ENCODE peak calls at places on chromosomes 13 and 19, in four cellular contexts. H is bronchial epithelial cell, J is AG04450, A is AG09309. Y is an unnamed sample.

GRCh38 chr13:22128413-22129198 is 457.7 kb downstream of the FGF9 start:
- DNase-seq in H (no peak), J (no peak), A (no peak), Y (no peak)

GRCh38 chr19:41646589-41647204 is 19.8 kb upstream of the CEACAM4 start:
- DNase-seq in H (no peak), J (no peak), A (no peak), Y (no peak)

GRCh38 chr13:47903836-47904235 is 97.2 kb downstream of the SUCLA2 start:
- DNase-seq in H (peak; percentile 16), J (no peak), A (peak; percentile 56), Y (peak; percentile 63)

GRCh38 chr19:43699506-43700367 is 16.1 kb upstream of the IRGC start:
- DNase-seq in H (peak; percentile 6), J (no peak), A (no peak), Y (peak; percentile 54)

GRCh38 chr19:16885166-16885565 is 3.6 kb upstream of the F2RL3 start:
- DNase-seq in H (no peak), J (no peak), A (no peak), Y (no peak)

GRCh38 chr13:98961204-98962105 is 16.4 kb downstream of the DOCK9 start:
- DNase-seq in H (peak; percentile 47), J (no peak), A (no peak), Y (no peak)

GRCh38 chr19:21566073-21566472 is 60.7 kb downstream of the ZNF429 start:
- DNase-seq in H (peak; percentile 44), J (no peak), A (no peak), Y (no peak)

GRCh38 chr19:55614711-55615552 is 9.4 kb downstream of the ZNF784 start:
- DNase-seq in H (no peak), J (no peak), A (no peak), Y (no peak)

GRCh38 chr19:45160870-45161714 is at the start of gene NKPD1:
- DNase-seq in H (peak; percentile 34), J (no peak), A (no peak), Y (peak; percentile 31)

GRCh38 chr13:31209172-31209818 is 9.5 kb downstream of the B3GLCT start:
- DNase-seq in H (no peak), J (no peak), A (no peak), Y (peak; percentile 44)

DNA sequence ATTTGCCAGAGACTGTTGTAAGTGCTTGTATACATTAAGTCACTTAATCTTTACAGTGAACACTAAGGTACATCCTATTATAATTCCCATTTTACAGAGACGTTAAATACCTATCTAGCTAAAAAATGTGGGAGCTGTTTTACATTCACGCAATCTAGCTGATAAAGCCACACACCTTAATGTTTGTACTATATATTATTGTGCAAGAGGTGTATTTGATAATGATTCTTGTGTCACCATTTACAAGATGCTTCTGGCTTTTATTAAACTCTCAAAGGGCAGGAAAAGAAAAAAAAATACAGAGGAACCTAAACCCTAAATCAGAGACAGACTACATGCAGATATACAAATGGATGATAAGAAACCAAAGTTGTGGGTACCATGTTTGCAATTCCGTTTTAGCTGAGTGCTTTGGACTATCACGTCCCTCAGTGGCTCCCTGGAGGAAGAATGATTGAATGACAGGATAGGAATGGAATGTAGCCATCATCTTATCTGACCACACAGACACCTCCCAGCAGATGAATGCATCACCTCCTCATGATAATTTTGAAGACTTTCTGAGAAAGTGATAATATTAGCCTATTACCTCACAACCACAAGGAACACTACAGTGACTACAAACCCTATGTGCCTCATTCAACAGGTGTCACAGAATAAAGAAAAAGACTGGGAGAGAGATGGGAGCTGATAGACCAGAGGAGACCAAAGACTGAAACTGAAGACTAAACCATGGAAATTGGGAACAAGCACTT is 230.5 kb upstream of the SERP2 start:
- DNase-seq in H (peak; percentile 97), J (no peak), A (no peak), Y (peak; percentile 30)
- H3K4me3 ChIP-seq in H (peak overlapping the region; percentile 59), J (no peak overlapping the region), A (no peak overlapping the region), Y (no peak overlapping the region)

GRCh38 chr13:61286148-61286745 is 129.4 kb downstream of the PCDH20 start:
- DNase-seq in H (peak; percentile 38), J (no peak), A (no peak), Y (no peak)
- TF ChIP-seq CTCF in H (peak; percentile 15), J (no peak), A (no peak), Y (no peak)

GRCh38 chr19:10136936-10137335 is 17.2 kb upstream of the EIF3G start:
- DNase-seq in H (no peak), J (no peak), A (no peak), Y (no peak)
- H3K4me3 ChIP-seq in H (no peak overlapping the region), J (no peak overlapping the region), A (no peak overlapping the region), Y (no peak overlapping the region)

DNA sequence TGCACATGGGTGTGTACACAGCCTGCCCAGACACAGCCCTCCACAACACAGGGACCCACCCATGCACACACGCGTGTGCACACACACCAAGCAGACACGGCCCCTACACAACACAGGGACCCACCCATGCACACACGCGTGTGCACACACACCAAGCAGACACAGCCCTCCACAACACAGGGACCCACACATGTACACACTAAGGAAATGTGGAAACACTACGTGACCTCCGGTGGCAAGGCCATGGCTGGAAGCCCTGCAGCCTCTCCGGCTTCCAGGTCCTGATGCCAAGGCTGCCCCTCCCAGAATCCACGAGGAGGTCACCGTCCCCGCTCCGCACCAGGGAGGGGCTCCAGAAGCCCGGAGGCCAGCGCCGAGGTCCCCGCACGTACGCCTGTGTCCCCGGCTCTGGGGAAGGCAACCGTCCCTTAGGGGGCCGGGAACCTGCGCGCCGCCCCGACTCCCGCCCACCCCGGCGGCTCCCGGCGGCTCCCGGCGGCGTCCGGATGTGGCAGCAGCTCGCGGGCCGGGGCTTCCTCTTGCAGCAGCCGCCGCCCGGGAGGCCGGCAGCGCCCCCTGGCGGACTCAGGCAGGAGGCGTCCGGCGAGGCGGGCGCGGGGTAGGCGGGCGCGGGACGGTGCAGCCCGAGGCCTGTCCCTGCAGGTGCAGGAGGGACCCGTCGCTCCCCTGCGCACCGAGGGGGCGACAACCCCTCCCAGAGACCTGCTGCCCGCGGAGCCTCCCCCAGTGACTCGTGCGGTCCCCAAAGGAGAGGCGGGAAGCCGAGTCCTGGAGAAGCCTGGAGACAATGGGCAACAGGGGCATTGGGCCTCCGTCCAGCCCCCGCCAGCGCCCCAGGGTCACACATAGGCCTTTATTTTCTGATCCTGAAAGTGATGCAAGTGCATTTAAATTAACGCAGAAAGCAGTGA is 29.9 kb upstream of the GRTP1 start:
- DNase-seq in H (peak; percentile 29), J (peak; percentile 37), A (no peak), Y (peak; percentile 64)
- TF ChIP-seq CTCF in H (peak; percentile 65), J (peak; percentile 50), A (peak; percentile 50), Y (peak; percentile 48)

DNA sequence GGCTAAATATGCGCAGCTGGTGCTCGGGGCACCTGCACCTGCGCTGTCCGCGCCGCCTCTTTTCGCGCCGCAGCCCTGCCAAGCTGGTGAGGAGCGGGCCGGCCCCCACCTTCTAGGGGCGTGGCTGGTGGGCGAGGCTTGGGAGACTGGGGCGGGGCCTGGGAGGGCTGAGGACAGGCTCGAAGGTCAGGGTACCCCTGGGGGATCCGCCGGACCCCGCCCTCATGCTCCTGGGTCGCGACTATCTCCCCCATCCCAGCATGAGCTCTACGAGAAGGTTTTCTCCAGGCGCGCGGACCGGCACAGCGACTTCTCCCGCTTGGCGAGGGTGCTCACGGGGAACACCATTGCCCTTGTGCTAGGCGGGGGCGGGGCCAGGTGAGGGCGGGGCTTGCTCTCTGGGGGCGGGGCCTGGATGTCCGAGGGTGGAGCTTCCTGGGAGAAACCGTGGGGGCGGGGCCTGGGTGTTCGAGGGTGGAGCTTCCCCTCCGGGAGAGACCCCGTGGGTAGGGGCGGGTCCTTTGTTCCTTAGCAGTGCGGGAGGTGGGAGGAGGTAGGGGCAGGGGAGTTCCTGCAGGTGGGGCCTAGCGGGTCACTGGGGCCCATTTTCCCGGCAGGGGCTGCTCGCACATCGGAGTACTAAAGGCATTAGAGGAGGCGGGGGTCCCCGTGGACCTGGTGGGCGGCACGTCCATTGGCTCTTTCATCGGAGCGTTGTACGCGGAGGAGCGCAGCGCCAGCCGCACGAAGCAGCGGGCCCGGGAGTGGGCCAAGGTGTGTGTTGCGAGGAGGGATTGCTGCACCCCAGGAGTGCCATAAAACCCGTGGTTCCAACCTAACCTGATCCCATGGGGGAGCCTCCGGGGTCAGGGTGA is 19.7 kb downstream of the PNPLA6 start:
- DNase-seq in H (no peak), J (no peak), A (no peak), Y (peak; percentile 14)
- H3K4me3 ChIP-seq in H (no peak overlapping the region), J (no peak overlapping the region), A (no peak overlapping the region), Y (no peak overlapping the region)

GRCh38 chr13:65530688-65531087 is 1699.4 kb downstream of the PCDH9 start:
- DNase-seq in H (no peak), J (no peak), A (no peak), Y (no peak)
- TF ChIP-seq CTCF in H (no peak), J (no peak), A (no peak), Y (no peak)